ENCODE peak calls at places on chromosomes 13 and 19, in four cellular contexts. L is GDM1, U is NCI-H2081, M is adrenal gland. B is an unnamed sample.

GRCh38 chr13:112657850-112658445 is 31.9 kb upstream of the ATP11A start:
- DNase-seq in M (no peak), U (no peak), L (no peak), B (peak; percentile 78)

GRCh38 chr13:28357846-28358496 is 137.0 kb downstream of the FLT1 start:
- DNase-seq in M (no peak), U (no peak), L (no peak), B (peak; percentile 48)

GRCh38 chr19:41811036-41811435 is 14.6 kb downstream of the CEACAM3 start:
- DNase-seq in U (no peak), L (peak; percentile 82), M (no peak), B (no peak)

GRCh38 chr13:93116809-93117208 is 109.8 kb upstream of the GPC6 start:
- DNase-seq in U (no peak), M (no peak), L (no peak), B (no peak)

GRCh38 chr19:41969196-41969595 is 10.1 kb upstream of the RABAC1 start:
- DNase-seq in U (no peak), M (no peak), L (no peak), B (no peak)

GRCh38 chr19:8662263-8662662 is 31.8 kb downstream of the NFILZ start:
- DNase-seq in L (no peak), M (no peak), U (no peak), B (no peak)

GRCh38 chr13:43136940-43137574 is 113.7 kb downstream of the DNAJC15 start:
- DNase-seq in L (no peak), M (no peak), U (no peak), B (no peak)

GRCh38 chr13:43725460-43725859 is 61.3 kb downstream of the ENOX1 start:
- DNase-seq in L (no peak), U (no peak), M (no peak), B (no peak)

GRCh38 chr19:42075364-42075615 is 676 bp upstream of the ZNF574 start:
- DNase-seq in L (no peak), U (no peak), M (no peak), B (no peak)

GRCh38 chr13:102267191-102267590 is 134.7 kb downstream of the FGF14 start:
- DNase-seq in M (no peak), L (no peak), U (no peak), B (no peak)

GRCh38 chr19:48490980-48491792 is 20.4 kb downstream of the LMTK3 start:
- DNase-seq in M (peak; percentile 61), L (no peak), U (peak; percentile 36), B (no peak)

GRCh38 chr19:46068345-46069258 is 27.8 kb upstream of the IGFL4 start:
- DNase-seq in L (no peak), U (no peak), M (peak; percentile 26), B (peak; percentile 82)

GRCh38 chr19:19528721-19529490 is at the start of gene YJEFN3:
- DNase-seq in U (no peak), L (no peak), M (no peak), B (peak; percentile 26)

GRCh38 chr19:22523940-22524339 is 101.8 kb upstream of the ZNF98 start:
- DNase-seq in U (no peak), M (no peak), L (no peak), B (no peak)

GRCh38 chr13:83065136-83065535 is 817.1 kb downstream of the SLITRK1 start:
- DNase-seq in L (no peak), U (no peak), M (no peak), B (peak; percentile 13)

GRCh38 chr19:39131255-39131755 is 5.7 kb downstream of the PAK4 start:
- DNase-seq in U (no peak), L (no peak), M (no peak), B (no peak)

GRCh38 chr13:74575729-74576125 is 441.5 kb upstream of the KLF12 start:
- DNase-seq in M (peak; percentile 62), L (no peak), U (peak; percentile 49), B (peak; percentile 18)

GRCh38 chr19:13430790-13431582 is 75.3 kb downstream of the CACNA1A start:
- DNase-seq in L (no peak), M (peak; percentile 29), U (peak; percentile 3), B (peak; percentile 36)

GRCh38 chr19:11347546-11347945 is 1.2 kb downstream of the CCDC159 start:
- DNase-seq in M (no peak), U (no peak), L (no peak), B (no peak)

GRCh38 chr13:73284475-73284874 is 225.7 kb downstream of the KLF5 start:
- DNase-seq in U (no peak), M (no peak), L (no peak), B (peak; percentile 43)

GRCh38 chr13:46405457-46405856 is 18.4 kb upstream of the RUBCNL start:
- DNase-seq in M (no peak), L (no peak), U (no peak), B (no peak)

GRCh38 chr13:46607768-46608553 is 55.0 kb downstream of the LRCH1 start:
- DNase-seq in U (no peak), L (no peak), M (no peak), B (no peak)

GRCh38 chr13:23778007-23778687 is 111.1 kb downstream of the MIPEP start:
- DNase-seq in L (no peak), M (no peak), U (no peak), B (peak; percentile 74)

GRCh38 chr13:98068511-98068910 is 74.4 kb upstream of the FARP1 start:
- DNase-seq in U (no peak), M (no peak), L (no peak), B (no peak)

GRCh38 chr13:112767506-112768471 is 78.0 kb downstream of the ATP11A start:
- DNase-seq in M (no peak), U (no peak), L (no peak), B (no peak)

GRCh38 chr19:12782424-12783225 is 7.3 kb upstream of the HOOK2 start:
- DNase-seq in U (peak; percentile 86), L (peak; percentile 91), M (peak; percentile 94), B (peak; percentile 90)

GRCh38 chr19:7839476-7839875 is 9.5 kb downstream of the EVI5L start:
- DNase-seq in M (no peak), U (no peak), L (no peak), B (no peak)

GRCh38 chr13:31204592-31204991 is 4.8 kb downstream of the B3GLCT start:
- DNase-seq in M (no peak), L (no peak), U (no peak), B (peak; percentile 48)

GRCh38 chr13:101065314-101065713 is 351.0 kb downstream of the NALCN start:
- DNase-seq in M (no peak), U (no peak), L (no peak), B (peak; percentile 39)

GRCh38 chr13:85314686-85315085 is 484.5 kb downstream of the SLITRK6 start:
- DNase-seq in U (no peak), M (no peak), L (no peak), B (no peak)

GRCh38 chr19:48914181-48914580 is 14.1 kb downstream of the NUCB1 start:
- DNase-seq in M (no peak), L (no peak), U (no peak), B (no peak)

GRCh38 chr19:9785367-9786331 is 17.1 kb upstream of the ZNF846 start:
- DNase-seq in U (peak; percentile 99), L (peak; percentile 95), M (peak; percentile 98), B (peak; percentile 98)

GRCh38 chr19:4326837-4327251 is 11.8 kb downstream of the STAP2 start:
- DNase-seq in U (no peak), M (peak; percentile 38), L (no peak), B (no peak)